ENCODE peak calls at places on chromosomes 2 and 18, in four cellular contexts. One of them, this sample, is unnamed.

GRCh38 chr18:36440614-36441013 is 143.1 kb downstream of the FHOD3 start:
- DNase-seq in H9: no peak
- DNase-seq in neuronal stem cell: no peak
- DNase-seq in IMR-90: peak; percentile 52
- DNase-seq in this sample: no peak

GRCh38 chr2:46923011-46923669 is 7.5 kb upstream of the MCFD2 start:
- DNase-seq in H9: no peak
- DNase-seq in neuronal stem cell: no peak
- DNase-seq in IMR-90: no peak
- DNase-seq in this sample: no peak

GRCh38 chr2:234329202-234329930 is 167.5 kb downstream of the ARL4C start:
- DNase-seq in H9: no peak
- DNase-seq in neuronal stem cell: no peak
- DNase-seq in IMR-90: peak; percentile 40
- DNase-seq in this sample: peak; percentile 49

GRCh38 chr2:147310335-147311057 is 534.3 kb upstream of the ACVR2A start:
- DNase-seq in H9: no peak
- DNase-seq in neuronal stem cell: no peak
- DNase-seq in IMR-90: no peak
- DNase-seq in this sample: no peak

GRCh38 chr18:29488617-29489016 is 1311.7 kb upstream of the CDH2 start:
- DNase-seq in H9: no peak
- DNase-seq in neuronal stem cell: no peak
- DNase-seq in IMR-90: peak; percentile 7
- DNase-seq in this sample: no peak

GRCh38 chr2:143852748-143853147 is 667.2 kb downstream of the ZEB2 start:
- DNase-seq in H9: peak; percentile 70
- DNase-seq in neuronal stem cell: no peak
- DNase-seq in IMR-90: no peak
- DNase-seq in this sample: no peak

GRCh38 chr2:98823196-98824166 is 92.5 kb upstream of the MGAT4A start:
- DNase-seq in H9: no peak
- DNase-seq in neuronal stem cell: no peak
- DNase-seq in IMR-90: no peak
- DNase-seq in this sample: no peak

GRCh38 chr2:17133052-17133671 is 385.1 kb downstream of the RAD51AP2 start:
- DNase-seq in H9: no peak
- DNase-seq in neuronal stem cell: no peak
- DNase-seq in IMR-90: no peak
- DNase-seq in this sample: no peak

GRCh38 chr2:138433995-138434991 is 67.3 kb upstream of the SPOPL start:
- DNase-seq in H9: no peak
- DNase-seq in neuronal stem cell: no peak
- DNase-seq in IMR-90: peak; percentile 23
- DNase-seq in this sample: no peak

GRCh38 chr2:221570321-221571107 is 1.6 kb downstream of the EPHA4 start:
- DNase-seq in H9: peak; percentile 59
- DNase-seq in neuronal stem cell: peak; percentile 54
- DNase-seq in IMR-90: peak; percentile 31
- DNase-seq in this sample: peak; percentile 34

GRCh38 chr2:10225291-10226031 is 77.2 kb upstream of the HPCAL1 start:
- DNase-seq in H9: peak; percentile 56
- DNase-seq in neuronal stem cell: peak; percentile 20
- DNase-seq in IMR-90: no peak
- DNase-seq in this sample: no peak

GRCh38 chr2:86290596-86291327 is 46.7 kb downstream of the REEP1 start:
- DNase-seq in H9: no peak
- DNase-seq in neuronal stem cell: no peak
- DNase-seq in IMR-90: no peak
- DNase-seq in this sample: peak; percentile 47

GRCh38 chr2:178825183-178825582 is 18.0 kb upstream of the TTN start:
- DNase-seq in H9: no peak
- DNase-seq in neuronal stem cell: no peak
- DNase-seq in IMR-90: peak; percentile 58
- DNase-seq in this sample: no peak

GRCh38 chr2:238512247-238512867 is 85.6 kb downstream of the ASB1 start:
- DNase-seq in H9: no peak
- DNase-seq in neuronal stem cell: no peak
- DNase-seq in IMR-90: no peak
- DNase-seq in this sample: no peak

GRCh38 chr18:6482198-6482977 is 67.7 kb upstream of the L3MBTL4 start:
- DNase-seq in H9: peak; percentile 90
- DNase-seq in neuronal stem cell: peak; percentile 57
- DNase-seq in IMR-90: peak; percentile 67
- DNase-seq in this sample: peak; percentile 64

GRCh38 chr2:63871864-63872263 is 30.2 kb downstream of the UGP2 start:
- DNase-seq in H9: no peak
- DNase-seq in neuronal stem cell: no peak
- DNase-seq in IMR-90: peak; percentile 23
- DNase-seq in this sample: no peak

GRCh38 chr2:37350917-37351316 is 6.5 kb downstream of the QPCT start:
- DNase-seq in H9: no peak
- DNase-seq in neuronal stem cell: no peak
- DNase-seq in IMR-90: no peak
- DNase-seq in this sample: peak; percentile 2

GRCh38 chr18:62450546-62451395 is 72.1 kb upstream of the ZCCHC2 start:
- DNase-seq in H9: no peak
- DNase-seq in neuronal stem cell: no peak
- DNase-seq in IMR-90: peak; percentile 63
- DNase-seq in this sample: peak; percentile 86

GRCh38 chr2:84417453-84417852 is 41.6 kb downstream of the SUCLG1 start:
- DNase-seq in H9: no peak
- DNase-seq in neuronal stem cell: no peak
- DNase-seq in IMR-90: peak; percentile 19
- DNase-seq in this sample: no peak

GRCh38 chr2:239532859-239533258 is 132.0 kb upstream of the HDAC4 start:
- DNase-seq in H9: no peak
- DNase-seq in neuronal stem cell: no peak
- DNase-seq in IMR-90: no peak
- DNase-seq in this sample: no peak

GRCh38 chr2:29509397-29509796 is 394.2 kb downstream of the CLIP4 start:
- DNase-seq in H9: no peak
- DNase-seq in neuronal stem cell: no peak
- DNase-seq in IMR-90: peak; percentile 33
- DNase-seq in this sample: no peak

GRCh38 chr2:159086332-159086731 is 117.9 kb downstream of the TANC1 start:
- DNase-seq in H9: no peak
- DNase-seq in neuronal stem cell: no peak
- DNase-seq in IMR-90: no peak
- DNase-seq in this sample: no peak

GRCh38 chr18:48698707-48699106 is 159.9 kb downstream of the CTIF start:
- DNase-seq in H9: no peak
- DNase-seq in neuronal stem cell: no peak
- DNase-seq in IMR-90: no peak
- DNase-seq in this sample: no peak

GRCh38 chr18:13409997-13410396 is 191.4 kb downstream of the LDLRAD4 start:
- DNase-seq in H9: peak; percentile 64
- DNase-seq in neuronal stem cell: no peak
- DNase-seq in IMR-90: no peak
- DNase-seq in this sample: no peak

GRCh38 chr2:28356095-28356911 is 36.4 kb upstream of the FOSL2 start:
- DNase-seq in H9: no peak
- DNase-seq in neuronal stem cell: no peak
- DNase-seq in IMR-90: peak; percentile 91
- DNase-seq in this sample: peak; percentile 84

GRCh38 chr2:161576421-161576820 is 47.8 kb upstream of the SLC4A10 start:
- DNase-seq in H9: peak; percentile 87
- DNase-seq in neuronal stem cell: no peak
- DNase-seq in IMR-90: no peak
- DNase-seq in this sample: no peak

GRCh38 chr2:145769053-145769716 is 1249.3 kb upstream of the ZEB2 start:
- DNase-seq in H9: no peak
- DNase-seq in neuronal stem cell: no peak
- DNase-seq in IMR-90: no peak
- DNase-seq in this sample: no peak

GRCh38 chr2:37459095-37459981 is 114.9 kb downstream of the QPCT start:
- DNase-seq in H9: no peak
- DNase-seq in neuronal stem cell: no peak
- DNase-seq in IMR-90: peak; percentile 89
- DNase-seq in this sample: peak; percentile 79

GRCh38 chr2:88053301-88053700 is 2.3 kb downstream of the KRCC1 start:
- DNase-seq in H9: no peak
- DNase-seq in neuronal stem cell: no peak
- DNase-seq in IMR-90: peak; percentile 20
- DNase-seq in this sample: peak; percentile 67

GRCh38 chr2:12723741-12724463 is 7.2 kb downstream of the TRIB2 start:
- DNase-seq in H9: no peak
- DNase-seq in neuronal stem cell: no peak
- DNase-seq in IMR-90: no peak
- DNase-seq in this sample: no peak

GRCh38 chr2:12720181-12720580 is 3.4 kb downstream of the TRIB2 start:
- DNase-seq in H9: no peak
- DNase-seq in neuronal stem cell: no peak
- DNase-seq in IMR-90: peak; percentile 30
- DNase-seq in this sample: peak; percentile 60

GRCh38 chr2:12720752-12721151 is 4.0 kb downstream of the TRIB2 start:
- DNase-seq in H9: no peak
- DNase-seq in neuronal stem cell: no peak
- DNase-seq in IMR-90: no peak
- DNase-seq in this sample: no peak

GRCh38 chr2:12722445-12723316 is 5.9 kb downstream of the TRIB2 start:
- DNase-seq in H9: no peak
- DNase-seq in neuronal stem cell: no peak
- DNase-seq in IMR-90: no peak
- DNase-seq in this sample: no peak

DNA sequence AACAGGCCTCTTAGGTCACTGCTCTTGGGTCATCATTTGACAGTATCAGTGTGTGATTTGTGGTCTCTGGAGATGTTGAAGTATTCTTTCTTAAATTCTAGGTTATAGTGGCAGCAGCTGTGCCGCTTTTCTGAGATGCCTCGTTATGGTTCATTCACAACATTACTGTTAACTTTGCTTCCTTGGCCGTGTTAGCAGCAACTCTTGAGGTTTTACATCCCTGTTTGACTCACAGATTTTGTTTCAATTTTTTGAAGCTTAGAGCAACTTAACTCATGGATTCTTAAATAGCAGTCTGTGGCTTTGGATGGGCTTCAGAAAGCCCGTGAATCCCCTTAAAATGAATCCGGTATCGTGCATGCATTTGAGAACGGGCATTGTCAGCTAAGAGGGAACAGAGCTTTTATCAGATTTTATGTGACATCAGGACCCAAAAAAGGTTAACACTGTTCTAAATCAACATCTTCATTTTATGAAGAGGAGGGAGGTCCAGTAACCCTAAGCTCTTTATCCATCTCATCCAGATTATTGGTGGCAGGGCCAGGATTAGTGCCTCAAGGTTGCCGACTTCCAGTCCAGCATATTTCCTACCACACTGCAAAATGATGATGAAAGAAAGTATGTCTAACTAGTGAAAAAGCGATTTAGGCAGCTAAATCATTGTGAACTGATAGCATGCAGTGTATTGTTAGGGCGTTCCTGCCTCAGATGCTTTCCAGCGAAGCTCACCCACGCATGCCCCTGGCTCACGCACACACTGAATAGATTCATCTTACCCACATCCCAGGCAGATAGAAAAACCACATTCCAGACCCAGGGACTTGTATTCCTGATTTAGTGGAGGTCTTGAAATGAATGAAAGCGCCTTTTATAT is 5.1 kb downstream of the TRIB2 start:
- DNase-seq in H9: no peak
- DNase-seq in neuronal stem cell: no peak
- DNase-seq in IMR-90: peak; percentile 57
- DNase-seq in this sample: no peak
- H3K18ac ChIP-seq in H9: no peak overlapping the region
- H3K18ac ChIP-seq in neuronal stem cell: no peak overlapping the region
- H3K18ac ChIP-seq in IMR-90: no peak overlapping the region
- H3K18ac ChIP-seq in this sample: no peak overlapping the region

GRCh38 chr2:74027496-74027895 is 42.8 kb downstream of the TET3 start:
- DNase-seq in H9: no peak
- DNase-seq in neuronal stem cell: no peak
- DNase-seq in IMR-90: no peak
- DNase-seq in this sample: no peak

GRCh38 chr2:74029719-74030397 is 45.1 kb downstream of the TET3 start:
- DNase-seq in H9: no peak
- DNase-seq in neuronal stem cell: no peak
- DNase-seq in IMR-90: no peak
- DNase-seq in this sample: no peak

GRCh38 chr2:74032909-74033261 is 48.2 kb downstream of the TET3 start:
- DNase-seq in H9: no peak
- DNase-seq in neuronal stem cell: no peak
- DNase-seq in IMR-90: no peak
- DNase-seq in this sample: no peak

GRCh38 chr2:74028290-74028689 is 43.6 kb downstream of the TET3 start:
- DNase-seq in H9: no peak
- DNase-seq in neuronal stem cell: no peak
- DNase-seq in IMR-90: no peak
- DNase-seq in this sample: no peak

GRCh38 chr2:74031203-74031602 is 46.5 kb downstream of the TET3 start:
- DNase-seq in H9: no peak
- DNase-seq in neuronal stem cell: no peak
- DNase-seq in IMR-90: no peak
- DNase-seq in this sample: no peak
- H2AK5ac ChIP-seq in H9: no peak overlapping the region
- H2AK5ac ChIP-seq in neuronal stem cell: no peak overlapping the region
- H2AK5ac ChIP-seq in IMR-90: no peak overlapping the region
- H2AK5ac ChIP-seq in this sample: no peak overlapping the region

DNA sequence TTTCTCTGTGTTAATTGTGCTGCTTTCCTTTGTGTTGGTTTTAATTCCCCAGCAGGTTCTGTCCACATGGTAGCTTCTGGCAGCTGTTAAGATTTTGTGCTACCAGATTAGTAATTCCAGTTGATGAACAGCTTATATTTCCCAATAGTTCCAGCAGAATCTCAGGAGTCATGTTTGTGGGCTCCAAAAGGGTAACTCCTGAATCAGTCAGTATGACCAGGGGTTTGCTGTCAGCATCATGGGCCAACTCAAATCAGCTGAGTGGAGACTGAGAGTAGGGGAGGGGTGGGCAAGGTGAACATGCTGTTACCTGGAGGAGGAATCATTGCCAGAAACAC is 120.2 kb upstream of the CXCR4 start:
- DNase-seq in H9: no peak
- DNase-seq in neuronal stem cell: no peak
- DNase-seq in IMR-90: no peak
- DNase-seq in this sample: no peak
- H3K18ac ChIP-seq in H9: no peak overlapping the region
- H3K18ac ChIP-seq in neuronal stem cell: no peak overlapping the region
- H3K18ac ChIP-seq in IMR-90: no peak overlapping the region
- H3K18ac ChIP-seq in this sample: no peak overlapping the region

DNA sequence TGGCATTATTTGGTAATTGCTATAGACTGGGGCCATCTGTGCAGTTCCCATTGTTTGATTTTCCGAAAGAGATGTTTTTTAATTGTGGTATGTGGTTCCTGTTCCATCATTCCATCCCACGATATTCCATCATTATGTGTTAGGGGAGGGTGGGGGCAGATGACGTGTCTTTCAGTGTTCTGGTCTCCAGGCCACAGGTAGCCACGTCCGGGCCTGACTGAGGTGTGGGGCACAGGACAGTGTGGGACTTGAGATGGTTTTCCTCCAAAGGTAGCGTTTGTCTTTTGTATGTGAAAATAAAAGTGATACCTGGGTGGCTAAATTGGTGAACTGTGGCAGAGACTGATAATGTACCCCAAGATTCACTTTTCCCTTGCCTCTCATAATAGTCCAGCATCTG is 192.2 kb upstream of the HAAO start:
- DNase-seq in H9: no peak
- DNase-seq in neuronal stem cell: no peak
- DNase-seq in IMR-90: no peak
- DNase-seq in this sample: no peak
- H2AK5ac ChIP-seq in H9: no peak overlapping the region
- H2AK5ac ChIP-seq in neuronal stem cell: no peak overlapping the region
- H2AK5ac ChIP-seq in IMR-90: peak overlapping the region; percentile 82
- H2AK5ac ChIP-seq in this sample: no peak overlapping the region

This sample was measured in mesenchymal stem cell.